ENCODE peak calls at places on chromosome 6, in ten cellular contexts. One of them, this sample, is unnamed.

GRCh38 chr6:129730477-129731165 is 20.6 kb upstream of the ARHGAP18 start:
- DNase-seq in breast epithelium: no peak
- DNase-seq in body of pancreas: peak
- DNase-seq in lower leg skin: no peak
- DNase-seq in esophagus squamous epithelium: no peak
- DNase-seq in gastrocnemius medialis: no peak
- DNase-seq in HepG2: peak
- DNase-seq in adrenal gland: no peak
- DNase-seq in uterus: no peak
- DNase-seq in transverse colon: no peak
- DNase-seq in this sample: no peak

GRCh38 chr6:129215916-129216525 is 333.1 kb downstream of the LAMA2 start:
- DNase-seq in breast epithelium: no peak
- DNase-seq in body of pancreas: no peak
- DNase-seq in lower leg skin: no peak
- DNase-seq in esophagus squamous epithelium: no peak
- DNase-seq in gastrocnemius medialis: no peak
- DNase-seq in HepG2: no peak
- DNase-seq in adrenal gland: no peak
- DNase-seq in uterus: no peak
- DNase-seq in transverse colon: no peak
- DNase-seq in this sample: no peak

GRCh38 chr6:134609862-134610261 is 291.9 kb upstream of the SGK1 start:
- DNase-seq in breast epithelium: no peak
- DNase-seq in body of pancreas: no peak
- DNase-seq in lower leg skin: no peak
- DNase-seq in esophagus squamous epithelium: no peak
- DNase-seq in gastrocnemius medialis: no peak
- DNase-seq in HepG2: no peak
- DNase-seq in adrenal gland: no peak
- DNase-seq in uterus: no peak
- DNase-seq in transverse colon: no peak
- DNase-seq in this sample: no peak

GRCh38 chr6:28587011-28587745 is 61.5 kb downstream of the GPX5 start:
- DNase-seq in breast epithelium: peak
- DNase-seq in body of pancreas: peak
- DNase-seq in lower leg skin: no peak
- DNase-seq in esophagus squamous epithelium: no peak
- DNase-seq in gastrocnemius medialis: no peak
- DNase-seq in HepG2: peak
- DNase-seq in adrenal gland: peak
- DNase-seq in uterus: peak
- DNase-seq in transverse colon: peak
- DNase-seq in this sample: peak

GRCh38 chr6:165573671-165574070 is 89.4 kb downstream of the PDE10A start:
- DNase-seq in breast epithelium: peak
- DNase-seq in body of pancreas: peak
- DNase-seq in lower leg skin: no peak
- DNase-seq in esophagus squamous epithelium: no peak
- DNase-seq in gastrocnemius medialis: no peak
- DNase-seq in HepG2: no peak
- DNase-seq in adrenal gland: peak
- DNase-seq in uterus: peak
- DNase-seq in transverse colon: no peak
- DNase-seq in this sample: peak

GRCh38 chr6:75084872-75085381 is 120.9 kb downstream of the COL12A1 start:
- DNase-seq in breast epithelium: peak
- DNase-seq in body of pancreas: peak
- DNase-seq in lower leg skin: no peak
- DNase-seq in esophagus squamous epithelium: no peak
- DNase-seq in gastrocnemius medialis: no peak
- DNase-seq in HepG2: peak
- DNase-seq in adrenal gland: peak
- DNase-seq in uterus: peak
- DNase-seq in transverse colon: peak
- DNase-seq in this sample: no peak

GRCh38 chr6:113464959-113465358 is 392.2 kb upstream of the MARCKS start:
- DNase-seq in breast epithelium: no peak
- DNase-seq in body of pancreas: no peak
- DNase-seq in lower leg skin: no peak
- DNase-seq in esophagus squamous epithelium: no peak
- DNase-seq in gastrocnemius medialis: no peak
- DNase-seq in HepG2: no peak
- DNase-seq in adrenal gland: no peak
- DNase-seq in uterus: no peak
- DNase-seq in transverse colon: no peak
- DNase-seq in this sample: no peak

GRCh38 chr6:51495016-51495805 is 592.2 kb downstream of the PKHD1 start:
- DNase-seq in breast epithelium: peak
- DNase-seq in body of pancreas: peak
- DNase-seq in lower leg skin: no peak
- DNase-seq in esophagus squamous epithelium: no peak
- DNase-seq in gastrocnemius medialis: no peak
- DNase-seq in HepG2: no peak
- DNase-seq in adrenal gland: no peak
- DNase-seq in uterus: no peak
- DNase-seq in transverse colon: no peak
- DNase-seq in this sample: no peak

GRCh38 chr6:11755725-11756124 is 22.9 kb downstream of the ADTRP start:
- DNase-seq in breast epithelium: no peak
- DNase-seq in body of pancreas: no peak
- DNase-seq in lower leg skin: peak
- DNase-seq in esophagus squamous epithelium: no peak
- DNase-seq in gastrocnemius medialis: no peak
- DNase-seq in HepG2: no peak
- DNase-seq in adrenal gland: no peak
- DNase-seq in uterus: no peak
- DNase-seq in transverse colon: no peak
- DNase-seq in this sample: no peak

GRCh38 chr6:147173140-147173539 is 31.1 kb upstream of the STXBP5 start:
- DNase-seq in breast epithelium: no peak
- DNase-seq in body of pancreas: no peak
- DNase-seq in lower leg skin: no peak
- DNase-seq in esophagus squamous epithelium: no peak
- DNase-seq in gastrocnemius medialis: no peak
- DNase-seq in HepG2: no peak
- DNase-seq in adrenal gland: no peak
- DNase-seq in uterus: no peak
- DNase-seq in transverse colon: no peak
- DNase-seq in this sample: no peak

GRCh38 chr6:37858363-37858762 is 38.8 kb downstream of the ZFAND3 start:
- DNase-seq in breast epithelium: no peak
- DNase-seq in body of pancreas: no peak
- DNase-seq in lower leg skin: no peak
- DNase-seq in esophagus squamous epithelium: no peak
- DNase-seq in gastrocnemius medialis: no peak
- DNase-seq in HepG2: no peak
- DNase-seq in adrenal gland: no peak
- DNase-seq in uterus: no peak
- DNase-seq in transverse colon: no peak
- DNase-seq in this sample: no peak

GRCh38 chr6:18491303-18492090 is 104.3 kb downstream of the RNF144B start:
- DNase-seq in breast epithelium: peak
- DNase-seq in body of pancreas: no peak
- DNase-seq in lower leg skin: no peak
- DNase-seq in esophagus squamous epithelium: no peak
- DNase-seq in gastrocnemius medialis: no peak
- DNase-seq in HepG2: no peak
- DNase-seq in adrenal gland: no peak
- DNase-seq in uterus: no peak
- DNase-seq in transverse colon: no peak
- DNase-seq in this sample: no peak

GRCh38 chr6:167965602-167966539 is 31.6 kb upstream of the KIF25 start:
- DNase-seq in breast epithelium: no peak
- DNase-seq in body of pancreas: no peak
- DNase-seq in lower leg skin: no peak
- DNase-seq in esophagus squamous epithelium: no peak
- DNase-seq in gastrocnemius medialis: no peak
- DNase-seq in HepG2: no peak
- DNase-seq in adrenal gland: no peak
- DNase-seq in uterus: no peak
- DNase-seq in transverse colon: peak
- DNase-seq in this sample: peak
- TF ChIP-seq POLR2A in breast epithelium: no peak
- TF ChIP-seq POLR2A in body of pancreas: no peak
- TF ChIP-seq POLR2A in lower leg skin: no peak
- TF ChIP-seq POLR2A in esophagus squamous epithelium: no peak
- TF ChIP-seq POLR2A in gastrocnemius medialis: no peak
- TF ChIP-seq POLR2A in HepG2: no peak
- TF ChIP-seq POLR2A in adrenal gland: no peak
- TF ChIP-seq POLR2A in uterus: no peak
- TF ChIP-seq POLR2A in transverse colon: no peak
- TF ChIP-seq POLR2A in this sample: no peak

GRCh38 chr6:144215932-144216667 is 65.8 kb downstream of the STX11 start:
- DNase-seq in breast epithelium: peak
- DNase-seq in body of pancreas: peak
- DNase-seq in lower leg skin: peak
- DNase-seq in esophagus squamous epithelium: peak
- DNase-seq in gastrocnemius medialis: peak
- DNase-seq in HepG2: peak
- DNase-seq in adrenal gland: peak
- DNase-seq in uterus: peak
- DNase-seq in transverse colon: peak
- DNase-seq in this sample: peak
- TF ChIP-seq POLR2A in breast epithelium: no peak
- TF ChIP-seq POLR2A in body of pancreas: peak
- TF ChIP-seq POLR2A in lower leg skin: no peak
- TF ChIP-seq POLR2A in esophagus squamous epithelium: peak
- TF ChIP-seq POLR2A in gastrocnemius medialis: peak
- TF ChIP-seq POLR2A in HepG2: no peak
- TF ChIP-seq POLR2A in adrenal gland: peak
- TF ChIP-seq POLR2A in uterus: peak
- TF ChIP-seq POLR2A in transverse colon: peak
- TF ChIP-seq POLR2A in this sample: no peak

DNA sequence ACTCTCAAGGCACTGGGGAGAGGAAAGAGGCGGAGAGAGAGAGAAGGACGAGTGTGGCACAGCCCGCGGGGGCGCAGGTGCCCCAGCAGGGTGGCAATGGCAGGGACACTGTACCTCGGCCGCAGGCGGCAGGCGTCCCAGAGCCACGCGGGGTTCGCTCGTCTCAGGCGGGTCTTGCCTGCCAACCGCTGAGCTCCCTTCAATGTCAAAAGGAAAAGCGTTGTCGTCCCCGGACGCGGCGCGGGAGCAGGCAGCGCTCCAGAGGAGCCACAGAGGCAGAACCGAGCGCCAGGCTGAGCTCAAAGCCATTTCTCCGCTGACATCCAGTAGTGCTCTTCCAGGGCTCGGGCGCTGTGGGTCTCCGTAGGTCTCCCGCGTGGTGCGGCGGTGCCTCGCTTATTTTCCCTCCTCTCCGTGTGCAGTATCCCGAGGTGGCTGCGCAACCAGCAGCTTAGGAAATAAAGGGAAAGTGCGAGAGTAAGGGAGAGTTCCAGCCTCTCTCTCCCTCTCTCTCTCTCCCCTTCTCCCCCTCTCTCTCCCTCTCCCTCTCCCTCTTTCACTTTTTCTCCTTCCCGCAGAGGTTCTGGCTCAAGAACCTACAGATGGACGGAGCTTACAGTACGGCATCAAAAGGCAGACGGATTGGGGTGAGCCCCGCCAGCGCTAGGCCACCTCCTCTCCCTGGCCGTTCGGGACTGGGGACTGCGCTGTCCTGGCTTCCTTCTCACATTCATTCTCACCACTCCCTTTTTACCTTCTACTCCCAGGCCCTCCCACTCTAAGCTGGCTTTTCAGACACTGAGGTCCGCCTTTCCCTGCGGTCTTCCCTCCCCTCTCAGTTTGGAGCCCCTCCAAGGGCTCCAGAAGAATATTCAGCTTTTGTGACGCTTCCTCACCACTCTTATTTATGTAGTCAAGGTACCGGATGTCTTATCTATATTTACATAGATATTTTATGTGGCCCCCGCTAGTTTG is at the start of gene LAMA4:
- DNase-seq in breast epithelium: no peak
- DNase-seq in body of pancreas: peak
- DNase-seq in lower leg skin: no peak
- DNase-seq in esophagus squamous epithelium: no peak
- DNase-seq in gastrocnemius medialis: no peak
- DNase-seq in HepG2: no peak
- DNase-seq in adrenal gland: peak
- DNase-seq in uterus: peak
- DNase-seq in transverse colon: peak
- DNase-seq in this sample: peak
- TF ChIP-seq POLR2A in breast epithelium: no peak
- TF ChIP-seq POLR2A in body of pancreas: no peak
- TF ChIP-seq POLR2A in lower leg skin: no peak
- TF ChIP-seq POLR2A in esophagus squamous epithelium: peak
- TF ChIP-seq POLR2A in gastrocnemius medialis: peak
- TF ChIP-seq POLR2A in HepG2: no peak
- TF ChIP-seq POLR2A in adrenal gland: peak
- TF ChIP-seq POLR2A in uterus: peak
- TF ChIP-seq POLR2A in transverse colon: peak
- TF ChIP-seq POLR2A in this sample: no peak

GRCh38 chr6:130846507-130846906 is 19.3 kb downstream of the SMLR1 start:
- DNase-seq in breast epithelium: no peak
- DNase-seq in body of pancreas: no peak
- DNase-seq in lower leg skin: no peak
- DNase-seq in esophagus squamous epithelium: no peak
- DNase-seq in gastrocnemius medialis: no peak
- DNase-seq in HepG2: no peak
- DNase-seq in adrenal gland: no peak
- DNase-seq in uterus: no peak
- DNase-seq in transverse colon: no peak
- DNase-seq in this sample: no peak

GRCh38 chr6:130849501-130850039 is 22.4 kb downstream of the SMLR1 start:
- DNase-seq in breast epithelium: no peak
- DNase-seq in body of pancreas: no peak
- DNase-seq in lower leg skin: no peak
- DNase-seq in esophagus squamous epithelium: no peak
- DNase-seq in gastrocnemius medialis: no peak
- DNase-seq in HepG2: no peak
- DNase-seq in adrenal gland: no peak
- DNase-seq in uterus: no peak
- DNase-seq in transverse colon: no peak
- DNase-seq in this sample: no peak

GRCh38 chr6:130851026-130851425 is 23.8 kb downstream of the SMLR1 start:
- DNase-seq in breast epithelium: no peak
- DNase-seq in body of pancreas: no peak
- DNase-seq in lower leg skin: no peak
- DNase-seq in esophagus squamous epithelium: no peak
- DNase-seq in gastrocnemius medialis: no peak
- DNase-seq in HepG2: no peak
- DNase-seq in adrenal gland: no peak
- DNase-seq in uterus: no peak
- DNase-seq in transverse colon: no peak
- DNase-seq in this sample: no peak

GRCh38 chr6:130847546-130847945 is 20.3 kb downstream of the SMLR1 start:
- DNase-seq in breast epithelium: no peak
- DNase-seq in body of pancreas: no peak
- DNase-seq in lower leg skin: no peak
- DNase-seq in esophagus squamous epithelium: no peak
- DNase-seq in gastrocnemius medialis: no peak
- DNase-seq in HepG2: no peak
- DNase-seq in adrenal gland: no peak
- DNase-seq in uterus: no peak
- DNase-seq in transverse colon: no peak
- DNase-seq in this sample: no peak

DNA sequence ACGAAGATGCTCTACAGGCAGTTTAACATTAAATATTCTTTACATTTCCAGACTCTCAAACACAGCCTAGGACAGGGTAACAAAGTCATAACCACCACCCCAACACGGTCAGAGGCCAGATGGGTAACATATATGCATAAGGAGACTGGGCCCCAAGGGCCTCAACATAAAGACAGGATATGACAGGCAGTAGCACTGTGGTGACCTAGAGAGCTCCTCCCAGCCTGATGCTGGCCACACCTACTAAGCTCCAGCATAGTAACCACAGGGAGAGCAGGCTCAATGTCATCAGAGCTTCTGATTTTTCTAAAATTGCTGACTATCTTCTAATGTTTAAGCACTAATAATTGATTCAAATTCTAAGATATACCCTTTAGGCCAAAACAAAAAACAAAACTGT is 21.7 kb downstream of the SMLR1 start:
- DNase-seq in breast epithelium: no peak
- DNase-seq in body of pancreas: no peak
- DNase-seq in lower leg skin: no peak
- DNase-seq in esophagus squamous epithelium: no peak
- DNase-seq in gastrocnemius medialis: no peak
- DNase-seq in HepG2: no peak
- DNase-seq in adrenal gland: no peak
- DNase-seq in uterus: no peak
- DNase-seq in transverse colon: no peak
- DNase-seq in this sample: no peak
- TF ChIP-seq POLR2A in breast epithelium: no peak
- TF ChIP-seq POLR2A in body of pancreas: no peak
- TF ChIP-seq POLR2A in lower leg skin: no peak
- TF ChIP-seq POLR2A in esophagus squamous epithelium: no peak
- TF ChIP-seq POLR2A in gastrocnemius medialis: no peak
- TF ChIP-seq POLR2A in HepG2: no peak
- TF ChIP-seq POLR2A in adrenal gland: no peak
- TF ChIP-seq POLR2A in uterus: no peak
- TF ChIP-seq POLR2A in transverse colon: no peak
- TF ChIP-seq POLR2A in this sample: no peak

This sample was measured in heart left ventricle.